ENCODE peak calls at places on chromosomes 2 and 18, in eight cellular contexts. O, A, K, Y, R, V, W and F are unnamed samples.

GRCh38 chr18:31707815-31708214 is 23.4 kb upstream of the B4GALT6 start:
- DNase-seq in O (no peak), A (no peak), K (no peak), Y (no peak), R (no peak), V (no peak), W (no peak), F (no peak)

GRCh38 chr2:174607989-174608865 is 10.6 kb upstream of the WIPF1 start:
- DNase-seq in O (no peak), A (no peak), K (no peak), Y (no peak), R (no peak), V (no peak), W (no peak), F (no peak)

GRCh38 chr2:10179422-10179821 is 56.9 kb downstream of the RRM2 start:
- DNase-seq in O (no peak), A (peak), K (no peak), Y (no peak), R (no peak), V (no peak), W (no peak), F (no peak)

GRCh38 chr2:25314514-25315315 is 27.0 kb downstream of the DNMT3A start:
- DNase-seq in O (peak), A (peak), K (no peak), Y (peak), R (no peak), V (peak), W (peak), F (no peak)

GRCh38 chr2:172021074-172021931 is 21.6 kb downstream of the METAP1D start:
- DNase-seq in O (peak), A (no peak), K (no peak), Y (peak), R (no peak), V (no peak), W (no peak), F (no peak)

GRCh38 chr18:31162419-31162793 is 250 bp downstream of the DSC1 start:
- DNase-seq in O (no peak), A (peak), K (no peak), Y (no peak), R (no peak), V (no peak), W (no peak), F (no peak)

GRCh38 chr2:175575346-175576258 is 394.1 kb upstream of the ATP5MC3 start:
- DNase-seq in O (no peak), A (no peak), K (no peak), Y (peak), R (no peak), V (no peak), W (no peak), F (no peak)

GRCh38 chr18:9429662-9429993 is 45.7 kb upstream of the RALBP1 start:
- DNase-seq in O (no peak), A (no peak), K (no peak), Y (peak), R (no peak), V (no peak), W (no peak), F (peak)

GRCh38 chr2:173555833-173556232 is 201.2 kb downstream of the CDCA7 start:
- DNase-seq in O (no peak), A (no peak), K (no peak), Y (peak), R (no peak), V (no peak), W (no peak), F (no peak)

GRCh38 chr2:40511661-40512213 is 59.8 kb upstream of the SLC8A1 start:
- DNase-seq in O (peak), A (peak), K (no peak), Y (peak), R (no peak), V (peak), W (peak), F (peak)

GRCh38 chr2:155250800-155251199 is 552.3 kb downstream of the KCNJ3 start:
- DNase-seq in O (no peak), A (no peak), K (no peak), Y (peak), R (no peak), V (no peak), W (no peak), F (no peak)

GRCh38 chr2:207362716-207363115 is 167.0 kb upstream of the CREB1 start:
- DNase-seq in O (no peak), A (no peak), K (no peak), Y (no peak), R (no peak), V (no peak), W (no peak), F (no peak)

GRCh38 chr18:71324356-71324755 is 1035.5 kb downstream of the SOCS6 start:
- DNase-seq in O (no peak), A (no peak), K (no peak), Y (no peak), R (no peak), V (no peak), W (no peak), F (no peak)
- H3K4me3 ChIP-seq in O (no peak), A (no peak), K (no peak), Y (no peak), R (no peak), V (no peak), W (no peak), F (no peak)

GRCh38 chr2:230410861-230411464 is 5.0 kb upstream of the SP100 start:
- DNase-seq in O (no peak), A (peak), K (no peak), Y (no peak), R (no peak), V (no peak), W (no peak), F (no peak)
- H3K4me3 ChIP-seq in O (peak), A (peak), K (no peak), Y (peak), R (peak), V (no peak), W (peak), F (peak)

GRCh38 chr2:177148477-177149154 is 64.0 kb upstream of the HNRNPA3 start:
- DNase-seq in O (peak), A (peak), K (peak), Y (peak), R (no peak), V (peak), W (peak), F (no peak)
- H3K4me3 ChIP-seq in O (no peak), A (peak), K (peak), Y (peak), R (peak), V (no peak), W (peak), F (peak)

GRCh38 chr18:62715829-62716678 is 713 bp downstream of the PHLPP1 start:
- DNase-seq in O (peak), A (peak), K (no peak), Y (peak), R (no peak), V (peak), W (peak), F (no peak)
- H3K4me3 ChIP-seq in O (peak), A (peak), K (peak), Y (peak), R (peak), V (peak), W (peak), F (peak)

GRCh38 chr2:72148975-72149555 is 1.4 kb upstream of the CYP26B1 start:
- DNase-seq in O (peak), A (peak), K (no peak), Y (peak), R (no peak), V (peak), W (peak), F (no peak)

GRCh38 chr2:72148391-72148974 is 821 bp upstream of the CYP26B1 start:
- DNase-seq in O (no peak), A (no peak), K (no peak), Y (peak), R (no peak), V (peak), W (no peak), F (no peak)

GRCh38 chr2:72150157-72150960 is 2.7 kb upstream of the CYP26B1 start:
- DNase-seq in O (peak), A (peak), K (no peak), Y (peak), R (peak), V (peak), W (peak), F (peak)

GRCh38 chr2:72150961-72151356 is 3.3 kb upstream of the CYP26B1 start:
- DNase-seq in O (no peak), A (no peak), K (no peak), Y (no peak), R (no peak), V (peak), W (peak), F (no peak)

DNA sequence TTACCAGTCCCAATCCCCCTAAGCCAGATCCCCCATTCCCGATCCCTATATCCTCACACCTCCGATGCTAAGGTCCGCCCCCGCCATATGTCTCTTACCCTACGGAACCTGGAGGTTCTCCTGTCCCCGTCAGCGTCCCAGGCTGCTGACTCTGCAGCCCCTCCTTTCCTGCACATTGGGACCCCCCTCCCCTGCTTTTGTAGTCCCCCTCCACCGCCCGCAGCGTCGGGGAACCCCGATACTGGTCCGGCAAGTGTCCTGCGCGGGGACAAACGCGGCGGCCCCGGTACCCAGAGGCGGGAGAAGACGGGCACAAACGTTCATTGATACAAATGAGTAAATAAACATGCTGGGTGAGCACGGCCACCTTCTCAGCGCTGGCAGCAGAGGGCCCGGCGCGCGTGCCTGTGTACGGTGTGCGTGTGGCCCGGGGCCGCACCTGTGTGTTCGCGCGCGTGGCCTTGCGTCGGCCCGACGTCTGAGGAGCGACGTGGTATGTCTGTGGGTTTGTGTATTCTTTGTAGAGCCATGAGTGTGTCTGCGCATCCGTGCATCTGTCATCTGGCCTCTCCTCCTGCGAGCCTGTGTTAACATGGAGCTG is 2.0 kb upstream of the CYP26B1 start:
- DNase-seq in O (no peak), A (no peak), K (no peak), Y (peak), R (no peak), V (peak), W (peak), F (no peak)
- H3K4me3 ChIP-seq in O (no peak), A (peak), K (peak), Y (peak), R (no peak), V (no peak), W (peak), F (peak)

DNA sequence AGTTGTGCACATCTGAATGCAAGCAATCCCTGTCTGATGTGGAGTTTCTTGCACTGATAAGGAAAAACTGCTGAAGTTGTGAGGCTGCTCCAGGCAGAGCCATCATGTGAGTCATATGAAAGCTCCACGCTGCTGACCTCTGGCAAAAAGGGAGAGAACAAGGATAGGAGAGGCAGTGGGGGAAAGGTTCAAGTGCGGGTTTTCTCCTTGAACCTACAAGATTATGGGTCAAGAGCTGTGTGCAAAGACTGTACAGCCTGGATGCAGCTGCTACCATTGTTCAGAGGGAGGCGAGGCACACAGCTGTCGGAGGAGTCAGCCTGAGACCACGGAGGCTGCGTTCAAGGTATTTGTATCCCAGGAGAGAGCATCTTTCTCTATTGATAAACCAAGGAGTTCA is at the start of gene CDK15:
- DNase-seq in O (peak), A (no peak), K (no peak), Y (peak), R (no peak), V (peak), W (peak), F (no peak)
- H3K4me3 ChIP-seq in O (no peak), A (peak), K (no peak), Y (peak), R (no peak), V (no peak), W (no peak), F (peak)

GRCh38 chr2:238601433-238602222 is 174.9 kb downstream of the ASB1 start:
- DNase-seq in O (peak), A (no peak), K (no peak), Y (peak), R (no peak), V (no peak), W (no peak), F (peak)
- H3K4me3 ChIP-seq in O (no peak), A (no peak), K (no peak), Y (no peak), R (no peak), V (no peak), W (no peak), F (no peak)

GRCh38 chr2:170822292-170822884 is 5.7 kb downstream of the GAD1 start:
- DNase-seq in O (no peak), A (peak), K (no peak), Y (peak), R (no peak), V (no peak), W (no peak), F (no peak)

GRCh38 chr2:170822885-170823799 is 6.5 kb downstream of the GAD1 start:
- DNase-seq in O (no peak), A (peak), K (no peak), Y (peak), R (no peak), V (no peak), W (no peak), F (no peak)

GRCh38 chr2:170821631-170822291 is 5.1 kb downstream of the GAD1 start:
- DNase-seq in O (no peak), A (no peak), K (no peak), Y (no peak), R (no peak), V (no peak), W (no peak), F (no peak)

GRCh38 chr2:170819941-170820646 is 3.4 kb downstream of the GAD1 start:
- DNase-seq in O (no peak), A (no peak), K (no peak), Y (no peak), R (no peak), V (no peak), W (no peak), F (no peak)

DNA sequence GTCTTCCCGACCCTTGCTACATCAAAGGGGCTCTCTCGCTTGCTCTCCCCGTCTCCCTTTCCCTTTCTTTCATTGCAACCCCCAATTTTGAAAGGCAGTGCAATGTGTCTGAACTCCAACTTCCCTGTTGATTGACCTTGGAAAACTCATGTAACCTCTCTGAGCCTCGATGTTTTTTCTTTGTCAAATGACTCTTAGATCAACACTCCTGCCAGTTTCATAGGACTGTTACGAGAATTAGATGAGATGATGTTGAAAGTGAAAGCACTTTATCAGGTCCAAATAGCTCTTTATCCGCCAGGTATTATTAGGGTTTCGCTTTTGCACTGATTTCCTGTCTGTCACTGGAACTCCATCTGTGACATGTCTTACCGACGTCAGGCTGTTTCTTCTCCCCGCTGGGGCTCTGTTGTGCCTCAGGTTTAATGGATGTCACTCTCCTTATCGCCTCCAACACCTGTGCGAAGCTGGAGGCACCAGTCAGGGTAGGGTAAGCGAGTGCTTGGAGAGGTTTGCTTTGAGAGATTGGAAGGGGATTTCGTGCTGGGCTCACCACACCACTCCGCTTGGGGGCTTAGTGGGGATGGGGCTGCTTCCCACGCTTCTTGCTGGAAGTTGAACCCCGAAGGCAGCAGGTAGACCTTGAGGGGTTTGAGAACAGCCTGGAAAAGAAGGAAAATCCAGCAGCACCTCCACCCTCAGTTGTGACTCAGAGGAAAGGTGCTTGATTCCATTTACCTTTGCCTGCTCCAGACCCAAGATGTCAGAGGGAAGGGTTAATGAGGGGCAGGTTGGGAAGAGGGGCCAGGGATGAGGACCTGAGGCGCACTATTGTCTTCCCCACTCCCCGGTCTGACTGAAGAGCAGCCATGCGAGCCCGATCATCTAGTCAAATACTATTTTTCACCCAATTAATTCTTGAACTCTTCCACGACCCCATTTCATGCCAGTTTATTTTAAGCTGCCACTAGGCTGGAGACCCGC is 4.3 kb downstream of the GAD1 start:
- DNase-seq in O (no peak), A (no peak), K (no peak), Y (no peak), R (no peak), V (no peak), W (no peak), F (no peak)
- H3K4me3 ChIP-seq in O (no peak), A (peak), K (no peak), Y (no peak), R (no peak), V (no peak), W (peak), F (no peak)